ENCODE peak calls at places on chromosomes 7 and 10, in nine cellular contexts. One of them, this sample, is unnamed.

GRCh38 chr7:44448456-44448855 is 42.0 kb downstream of the NUDCD3 start:
- DNase-seq in iPS-NIHi11: no peak
- DNase-seq in hepatocyte: no peak
- DNase-seq in NCI-H1092: no peak
- DNase-seq in LoVo: no peak
- DNase-seq in NCI-H2029: no peak
- DNase-seq in cardiac fibroblast: no peak
- DNase-seq in Peyer's patch: no peak
- DNase-seq in lower leg skin: no peak
- DNase-seq in this sample: no peak

GRCh38 chr10:97463363-97464132 is 17.6 kb downstream of the ZDHHC16 start:
- DNase-seq in NCI-H2029: no peak
- DNase-seq in LoVo: peak
- DNase-seq in iPS-NIHi11: peak
- DNase-seq in hepatocyte: peak
- DNase-seq in cardiac fibroblast: peak
- DNase-seq in Peyer's patch: peak
- DNase-seq in lower leg skin: no peak
- DNase-seq in NCI-H1092: peak
- DNase-seq in this sample: no peak

GRCh38 chr10:100579261-100579660 is 43.5 kb downstream of the HIF1AN start:
- DNase-seq in lower leg skin: no peak
- DNase-seq in cardiac fibroblast: no peak
- DNase-seq in NCI-H1092: no peak
- DNase-seq in LoVo: no peak
- DNase-seq in iPS-NIHi11: no peak
- DNase-seq in NCI-H2029: no peak
- DNase-seq in hepatocyte: no peak
- DNase-seq in Peyer's patch: peak
- DNase-seq in this sample: no peak

GRCh38 chr7:76182225-76182965 is 19.3 kb upstream of the SRRM3 start:
- DNase-seq in hepatocyte: no peak
- DNase-seq in Peyer's patch: no peak
- DNase-seq in LoVo: no peak
- DNase-seq in lower leg skin: no peak
- DNase-seq in iPS-NIHi11: no peak
- DNase-seq in NCI-H1092: no peak
- DNase-seq in cardiac fibroblast: no peak
- DNase-seq in NCI-H2029: no peak
- DNase-seq in this sample: no peak

GRCh38 chr7:155951554-155952158 is 139.4 kb upstream of the SHH start:
- DNase-seq in NCI-H2029: no peak
- DNase-seq in LoVo: peak
- DNase-seq in hepatocyte: peak
- DNase-seq in iPS-NIHi11: no peak
- DNase-seq in lower leg skin: no peak
- DNase-seq in cardiac fibroblast: peak
- DNase-seq in Peyer's patch: peak
- DNase-seq in NCI-H1092: no peak
- DNase-seq in this sample: peak

GRCh38 chr7:73978681-73979563 is 49.1 kb upstream of the ELN start:
- DNase-seq in hepatocyte: peak
- DNase-seq in lower leg skin: peak
- DNase-seq in cardiac fibroblast: peak
- DNase-seq in Peyer's patch: peak
- DNase-seq in iPS-NIHi11: peak
- DNase-seq in NCI-H1092: peak
- DNase-seq in NCI-H2029: peak
- DNase-seq in LoVo: peak
- DNase-seq in this sample: peak

GRCh38 chr10:51937736-51938135 is 238.3 kb upstream of the CSTF2T start:
- DNase-seq in Peyer's patch: no peak
- DNase-seq in NCI-H2029: no peak
- DNase-seq in cardiac fibroblast: peak
- DNase-seq in LoVo: no peak
- DNase-seq in iPS-NIHi11: no peak
- DNase-seq in NCI-H1092: no peak
- DNase-seq in lower leg skin: no peak
- DNase-seq in hepatocyte: no peak
- DNase-seq in this sample: no peak

GRCh38 chr7:128931186-128931798 is 6.4 kb upstream of the IRF5 start:
- DNase-seq in LoVo: no peak
- DNase-seq in cardiac fibroblast: no peak
- DNase-seq in NCI-H2029: no peak
- DNase-seq in iPS-NIHi11: no peak
- DNase-seq in lower leg skin: peak
- DNase-seq in Peyer's patch: peak
- DNase-seq in hepatocyte: no peak
- DNase-seq in NCI-H1092: no peak
- DNase-seq in this sample: no peak

GRCh38 chr7:135597181-135597925 is 39.6 kb downstream of the NUP205 start:
- DNase-seq in cardiac fibroblast: peak
- DNase-seq in iPS-NIHi11: no peak
- DNase-seq in LoVo: no peak
- DNase-seq in lower leg skin: no peak
- DNase-seq in hepatocyte: no peak
- DNase-seq in Peyer's patch: no peak
- DNase-seq in NCI-H1092: no peak
- DNase-seq in NCI-H2029: no peak
- DNase-seq in this sample: no peak

GRCh38 chr7:86708334-86708733 is 64.6 kb downstream of the GRM3 start:
- DNase-seq in LoVo: no peak
- DNase-seq in NCI-H2029: no peak
- DNase-seq in NCI-H1092: peak
- DNase-seq in Peyer's patch: no peak
- DNase-seq in iPS-NIHi11: no peak
- DNase-seq in hepatocyte: no peak
- DNase-seq in cardiac fibroblast: no peak
- DNase-seq in lower leg skin: no peak
- DNase-seq in this sample: no peak

GRCh38 chr7:5139998-5140397 is 50.0 kb upstream of the WIPI2 start:
- DNase-seq in cardiac fibroblast: peak
- DNase-seq in LoVo: no peak
- DNase-seq in lower leg skin: no peak
- DNase-seq in Peyer's patch: peak
- DNase-seq in NCI-H1092: peak
- DNase-seq in NCI-H2029: no peak
- DNase-seq in hepatocyte: peak
- DNase-seq in iPS-NIHi11: peak
- DNase-seq in this sample: no peak

GRCh38 chr10:24223953-24224352 is 15.0 kb downstream of the KIAA1217 start:
- DNase-seq in hepatocyte: no peak
- DNase-seq in cardiac fibroblast: peak
- DNase-seq in NCI-H1092: no peak
- DNase-seq in iPS-NIHi11: no peak
- DNase-seq in Peyer's patch: no peak
- DNase-seq in NCI-H2029: no peak
- DNase-seq in LoVo: no peak
- DNase-seq in lower leg skin: no peak
- DNase-seq in this sample: no peak

GRCh38 chr7:155188821-155189599 is 108.7 kb upstream of the INSIG1 start:
- DNase-seq in iPS-NIHi11: no peak
- DNase-seq in cardiac fibroblast: peak
- DNase-seq in NCI-H1092: no peak
- DNase-seq in lower leg skin: peak
- DNase-seq in NCI-H2029: no peak
- DNase-seq in Peyer's patch: no peak
- DNase-seq in LoVo: no peak
- DNase-seq in hepatocyte: no peak
- DNase-seq in this sample: no peak

GRCh38 chr10:100745882-100746412 is 565 bp downstream of the PAX2 start:
- DNase-seq in cardiac fibroblast: no peak
- DNase-seq in lower leg skin: no peak
- DNase-seq in Peyer's patch: no peak
- DNase-seq in LoVo: no peak
- DNase-seq in hepatocyte: no peak
- DNase-seq in iPS-NIHi11: no peak
- DNase-seq in NCI-H1092: no peak
- DNase-seq in NCI-H2029: no peak
- DNase-seq in this sample: no peak

GRCh38 chr10:96046546-96046945 is 3.2 kb downstream of the CCNJ start:
- DNase-seq in cardiac fibroblast: no peak
- DNase-seq in NCI-H1092: no peak
- DNase-seq in NCI-H2029: no peak
- DNase-seq in hepatocyte: no peak
- DNase-seq in iPS-NIHi11: no peak
- DNase-seq in LoVo: no peak
- DNase-seq in Peyer's patch: no peak
- DNase-seq in lower leg skin: no peak
- DNase-seq in this sample: no peak

GRCh38 chr7:120725376-120726039 is 132.4 kb downstream of the TSPAN12 start:
- DNase-seq in LoVo: peak
- DNase-seq in iPS-NIHi11: peak
- DNase-seq in NCI-H2029: peak
- DNase-seq in lower leg skin: no peak
- DNase-seq in Peyer's patch: no peak
- DNase-seq in NCI-H1092: peak
- DNase-seq in cardiac fibroblast: peak
- DNase-seq in hepatocyte: peak
- DNase-seq in this sample: no peak

GRCh38 chr7:43522406-43523156 is 60.3 kb upstream of the STK17A start:
- DNase-seq in Peyer's patch: no peak
- DNase-seq in NCI-H1092: no peak
- DNase-seq in cardiac fibroblast: peak
- DNase-seq in lower leg skin: no peak
- DNase-seq in LoVo: peak
- DNase-seq in hepatocyte: no peak
- DNase-seq in NCI-H2029: no peak
- DNase-seq in iPS-NIHi11: no peak
- DNase-seq in this sample: no peak

GRCh38 chr10:25175527-25176420 is 973 bp downstream of the GPR158 start:
- DNase-seq in NCI-H2029: no peak
- DNase-seq in NCI-H1092: no peak
- DNase-seq in iPS-NIHi11: peak
- DNase-seq in Peyer's patch: no peak
- DNase-seq in lower leg skin: no peak
- DNase-seq in cardiac fibroblast: no peak
- DNase-seq in LoVo: no peak
- DNase-seq in hepatocyte: peak
- DNase-seq in this sample: no peak

GRCh38 chr7:65390588-65390987 is 16.9 kb downstream of the ZNF92 start:
- DNase-seq in cardiac fibroblast: no peak
- DNase-seq in iPS-NIHi11: no peak
- DNase-seq in hepatocyte: peak
- DNase-seq in NCI-H1092: no peak
- DNase-seq in lower leg skin: no peak
- DNase-seq in NCI-H2029: no peak
- DNase-seq in Peyer's patch: no peak
- DNase-seq in LoVo: no peak
- DNase-seq in this sample: no peak

GRCh38 chr10:119462773-119463172 is 79.7 kb downstream of the RGS10 start:
- DNase-seq in lower leg skin: no peak
- DNase-seq in NCI-H2029: no peak
- DNase-seq in hepatocyte: no peak
- DNase-seq in cardiac fibroblast: no peak
- DNase-seq in iPS-NIHi11: no peak
- DNase-seq in Peyer's patch: no peak
- DNase-seq in LoVo: no peak
- DNase-seq in NCI-H1092: no peak
- DNase-seq in this sample: no peak

GRCh38 chr10:102452672-102453340 is 1.5 kb upstream of the C10orf95 start:
- DNase-seq in hepatocyte: peak
- DNase-seq in LoVo: no peak
- DNase-seq in NCI-H1092: no peak
- DNase-seq in lower leg skin: peak
- DNase-seq in Peyer's patch: peak
- DNase-seq in cardiac fibroblast: peak
- DNase-seq in NCI-H2029: no peak
- DNase-seq in iPS-NIHi11: no peak
- DNase-seq in this sample: no peak

GRCh38 chr7:4739528-4739992 is 35.9 kb upstream of the AP5Z1 start:
- DNase-seq in LoVo: no peak
- DNase-seq in iPS-NIHi11: no peak
- DNase-seq in lower leg skin: no peak
- DNase-seq in NCI-H2029: peak
- DNase-seq in Peyer's patch: no peak
- DNase-seq in NCI-H1092: peak
- DNase-seq in hepatocyte: peak
- DNase-seq in cardiac fibroblast: peak
- DNase-seq in this sample: no peak

GRCh38 chr7:96707901-96708774 is 1.5 kb downstream of the SEM1 start:
- DNase-seq in iPS-NIHi11: no peak
- DNase-seq in hepatocyte: no peak
- DNase-seq in NCI-H1092: no peak
- DNase-seq in NCI-H2029: no peak
- DNase-seq in cardiac fibroblast: no peak
- DNase-seq in Peyer's patch: no peak
- DNase-seq in LoVo: no peak
- DNase-seq in lower leg skin: no peak
- DNase-seq in this sample: no peak

GRCh38 chr7:132709971-132710567 is 133.8 kb upstream of the PLXNA4 start:
- DNase-seq in Peyer's patch: peak
- DNase-seq in hepatocyte: peak
- DNase-seq in cardiac fibroblast: peak
- DNase-seq in LoVo: peak
- DNase-seq in NCI-H2029: no peak
- DNase-seq in NCI-H1092: no peak
- DNase-seq in lower leg skin: no peak
- DNase-seq in iPS-NIHi11: no peak
- DNase-seq in this sample: no peak

GRCh38 chr10:95693331-95693667 is 428 bp downstream of the TCTN3 start:
- DNase-seq in NCI-H1092: no peak
- DNase-seq in iPS-NIHi11: no peak
- DNase-seq in Peyer's patch: no peak
- DNase-seq in NCI-H2029: no peak
- DNase-seq in hepatocyte: peak
- DNase-seq in LoVo: no peak
- DNase-seq in lower leg skin: no peak
- DNase-seq in cardiac fibroblast: no peak
- DNase-seq in this sample: no peak

GRCh38 chr10:113094114-113094486 is 144.1 kb downstream of the TCF7L2 start:
- DNase-seq in iPS-NIHi11: no peak
- DNase-seq in NCI-H2029: no peak
- DNase-seq in lower leg skin: no peak
- DNase-seq in LoVo: no peak
- DNase-seq in hepatocyte: no peak
- DNase-seq in cardiac fibroblast: peak
- DNase-seq in Peyer's patch: no peak
- DNase-seq in NCI-H1092: no peak
- DNase-seq in this sample: no peak

GRCh38 chr7:100744605-100745004 is 11.2 kb downstream of the ZAN start:
- DNase-seq in NCI-H1092: no peak
- DNase-seq in hepatocyte: no peak
- DNase-seq in NCI-H2029: peak
- DNase-seq in lower leg skin: no peak
- DNase-seq in LoVo: no peak
- DNase-seq in iPS-NIHi11: no peak
- DNase-seq in Peyer's patch: no peak
- DNase-seq in cardiac fibroblast: no peak
- DNase-seq in this sample: no peak

GRCh38 chr10:12348870-12349627 is at the start of gene CAMK1D:
- DNase-seq in NCI-H1092: no peak
- DNase-seq in cardiac fibroblast: peak
- DNase-seq in hepatocyte: peak
- DNase-seq in LoVo: peak
- DNase-seq in NCI-H2029: no peak
- DNase-seq in Peyer's patch: peak
- DNase-seq in iPS-NIHi11: peak
- DNase-seq in lower leg skin: peak
- DNase-seq in this sample: peak

GRCh38 chr7:25636871-25637283 is 408.6 kb upstream of the NPVF start:
- DNase-seq in iPS-NIHi11: no peak
- DNase-seq in NCI-H1092: peak
- DNase-seq in Peyer's patch: no peak
- DNase-seq in cardiac fibroblast: no peak
- DNase-seq in LoVo: no peak
- DNase-seq in lower leg skin: no peak
- DNase-seq in hepatocyte: peak
- DNase-seq in NCI-H2029: no peak
- DNase-seq in this sample: no peak